ENCODE peak calls at places on chromosomes 16 and 17, in seven cellular contexts. One of them, this sample, is unnamed.

GRCh38 chr16:12917653-12918052 is 16.3 kb downstream of the SHISA9 start:
- DNase-seq in lower leg skin: no peak
- DNase-seq in uterus: no peak
- DNase-seq in tibial artery: no peak
- DNase-seq in neural progenitor cell: no peak
- DNase-seq in skeletal muscle cell: no peak
- DNase-seq in mesenchymal stem cell: no peak
- DNase-seq in this sample: no peak

GRCh38 chr17:68289473-68289872 is 1.5 kb downstream of the SLC16A6 start:
- DNase-seq in lower leg skin: no peak
- DNase-seq in uterus: no peak
- DNase-seq in tibial artery: no peak
- DNase-seq in neural progenitor cell: no peak
- DNase-seq in skeletal muscle cell: no peak
- DNase-seq in mesenchymal stem cell: peak; percentile 26
- DNase-seq in this sample: no peak

GRCh38 chr16:27769561-27770222 is 219.7 kb downstream of the KATNIP start:
- DNase-seq in lower leg skin: no peak
- DNase-seq in uterus: no peak
- DNase-seq in tibial artery: no peak
- DNase-seq in neural progenitor cell: no peak
- DNase-seq in skeletal muscle cell: no peak
- DNase-seq in mesenchymal stem cell: no peak
- DNase-seq in this sample: no peak

GRCh38 chr17:42191209-42191608 is 3.1 kb downstream of the GHDC start:
- DNase-seq in lower leg skin: no peak
- DNase-seq in uterus: no peak
- DNase-seq in tibial artery: no peak
- DNase-seq in neural progenitor cell: no peak
- DNase-seq in skeletal muscle cell: no peak
- DNase-seq in mesenchymal stem cell: no peak
- DNase-seq in this sample: no peak

GRCh38 chr17:83099086-83099540 is 19.7 kb downstream of the METRNL start:
- DNase-seq in lower leg skin: peak; percentile 24
- DNase-seq in uterus: no peak
- DNase-seq in tibial artery: no peak
- DNase-seq in neural progenitor cell: no peak
- DNase-seq in skeletal muscle cell: no peak
- DNase-seq in mesenchymal stem cell: no peak
- DNase-seq in this sample: no peak

GRCh38 chr17:59804910-59805381 is 87.8 kb downstream of the TUBD1 start:
- DNase-seq in lower leg skin: no peak
- DNase-seq in uterus: no peak
- DNase-seq in tibial artery: no peak
- DNase-seq in neural progenitor cell: no peak
- DNase-seq in skeletal muscle cell: no peak
- DNase-seq in mesenchymal stem cell: no peak
- DNase-seq in this sample: no peak

GRCh38 chr17:72457712-72458111 is 336.9 kb downstream of the SOX9 start:
- DNase-seq in lower leg skin: no peak
- DNase-seq in uterus: no peak
- DNase-seq in tibial artery: no peak
- DNase-seq in neural progenitor cell: no peak
- DNase-seq in skeletal muscle cell: no peak
- DNase-seq in mesenchymal stem cell: no peak
- DNase-seq in this sample: no peak

GRCh38 chr17:65359016-65359415 is 202.4 kb downstream of the AXIN2 start:
- DNase-seq in lower leg skin: no peak
- DNase-seq in uterus: no peak
- DNase-seq in tibial artery: no peak
- DNase-seq in neural progenitor cell: no peak
- DNase-seq in skeletal muscle cell: peak; percentile 56
- DNase-seq in mesenchymal stem cell: peak; percentile 81
- DNase-seq in this sample: peak; percentile 52

GRCh38 chr16:20904507-20905079 is 4.0 kb downstream of the LYRM1 start:
- DNase-seq in lower leg skin: no peak
- DNase-seq in uterus: no peak
- DNase-seq in tibial artery: no peak
- DNase-seq in neural progenitor cell: no peak
- DNase-seq in skeletal muscle cell: no peak
- DNase-seq in mesenchymal stem cell: peak; percentile 64
- DNase-seq in this sample: no peak

GRCh38 chr17:7235693-7236665 is 1.7 kb upstream of the DVL2 start:
- DNase-seq in lower leg skin: no peak
- DNase-seq in uterus: no peak
- DNase-seq in tibial artery: no peak
- DNase-seq in neural progenitor cell: no peak
- DNase-seq in skeletal muscle cell: no peak
- DNase-seq in mesenchymal stem cell: peak; percentile 65
- DNase-seq in this sample: no peak

GRCh38 chr16:57868913-57869520 is 66.7 kb upstream of the KIFC3 start:
- DNase-seq in lower leg skin: no peak
- DNase-seq in uterus: no peak
- DNase-seq in tibial artery: no peak
- DNase-seq in neural progenitor cell: no peak
- DNase-seq in skeletal muscle cell: no peak
- DNase-seq in mesenchymal stem cell: no peak
- DNase-seq in this sample: no peak

GRCh38 chr17:21031756-21032396 is 10.9 kb downstream of the USP22 start:
- DNase-seq in lower leg skin: no peak
- DNase-seq in uterus: no peak
- DNase-seq in tibial artery: no peak
- DNase-seq in neural progenitor cell: no peak
- DNase-seq in skeletal muscle cell: peak; percentile 17
- DNase-seq in mesenchymal stem cell: no peak
- DNase-seq in this sample: no peak

GRCh38 chr16:81694494-81695285 is 84.4 kb upstream of the PLCG2 start:
- DNase-seq in lower leg skin: no peak
- DNase-seq in uterus: no peak
- DNase-seq in tibial artery: no peak
- DNase-seq in neural progenitor cell: peak; percentile 74
- DNase-seq in skeletal muscle cell: peak; percentile 27
- DNase-seq in mesenchymal stem cell: no peak
- DNase-seq in this sample: no peak

GRCh38 chr16:81693047-81693446 is 86.0 kb upstream of the PLCG2 start:
- DNase-seq in lower leg skin: no peak
- DNase-seq in uterus: no peak
- DNase-seq in tibial artery: no peak
- DNase-seq in neural progenitor cell: peak; percentile 19
- DNase-seq in skeletal muscle cell: no peak
- DNase-seq in mesenchymal stem cell: no peak
- DNase-seq in this sample: no peak

GRCh38 chr16:81695431-81695890 is 83.6 kb upstream of the PLCG2 start:
- DNase-seq in lower leg skin: no peak
- DNase-seq in uterus: no peak
- DNase-seq in tibial artery: no peak
- DNase-seq in neural progenitor cell: no peak
- DNase-seq in skeletal muscle cell: no peak
- DNase-seq in mesenchymal stem cell: no peak
- DNase-seq in this sample: no peak

GRCh38 chr16:81692571-81692970 is 86.5 kb upstream of the PLCG2 start:
- DNase-seq in lower leg skin: no peak
- DNase-seq in uterus: no peak
- DNase-seq in tibial artery: no peak
- DNase-seq in neural progenitor cell: no peak
- DNase-seq in skeletal muscle cell: no peak
- DNase-seq in mesenchymal stem cell: no peak
- DNase-seq in this sample: no peak

GRCh38 chr16:81693467-81694303 is 85.4 kb upstream of the PLCG2 start:
- DNase-seq in lower leg skin: no peak
- DNase-seq in uterus: no peak
- DNase-seq in tibial artery: no peak
- DNase-seq in neural progenitor cell: no peak
- DNase-seq in skeletal muscle cell: no peak
- DNase-seq in mesenchymal stem cell: peak; percentile 42
- DNase-seq in this sample: no peak
- H3K4me3 ChIP-seq in lower leg skin: no peak overlapping the region
- H3K4me3 ChIP-seq in uterus: no peak overlapping the region
- H3K4me3 ChIP-seq in tibial artery: no peak overlapping the region
- H3K4me3 ChIP-seq in neural progenitor cell: no peak overlapping the region
- H3K4me3 ChIP-seq in skeletal muscle cell: no peak overlapping the region
- H3K4me3 ChIP-seq in mesenchymal stem cell: no peak overlapping the region
- H3K4me3 ChIP-seq in this sample: no peak overlapping the region

GRCh38 chr16:46763147-46763546 is 15.0 kb upstream of the MYLK3 start:
- DNase-seq in lower leg skin: no peak
- DNase-seq in uterus: no peak
- DNase-seq in tibial artery: no peak
- DNase-seq in neural progenitor cell: no peak
- DNase-seq in skeletal muscle cell: no peak
- DNase-seq in mesenchymal stem cell: no peak
- DNase-seq in this sample: no peak
- H3K4me3 ChIP-seq in lower leg skin: no peak overlapping the region
- H3K4me3 ChIP-seq in uterus: no peak overlapping the region
- H3K4me3 ChIP-seq in tibial artery: no peak overlapping the region
- H3K4me3 ChIP-seq in neural progenitor cell: no peak overlapping the region
- H3K4me3 ChIP-seq in skeletal muscle cell: no peak overlapping the region
- H3K4me3 ChIP-seq in mesenchymal stem cell: no peak overlapping the region
- H3K4me3 ChIP-seq in this sample: no peak overlapping the region

GRCh38 chr16:765971-766819 is 5.7 kb downstream of the MSLN start:
- DNase-seq in lower leg skin: no peak
- DNase-seq in uterus: no peak
- DNase-seq in tibial artery: no peak
- DNase-seq in neural progenitor cell: no peak
- DNase-seq in skeletal muscle cell: no peak
- DNase-seq in mesenchymal stem cell: no peak
- DNase-seq in this sample: no peak
- H3K4me3 ChIP-seq in lower leg skin: no peak overlapping the region
- H3K4me3 ChIP-seq in uterus: no peak overlapping the region
- H3K4me3 ChIP-seq in tibial artery: no peak overlapping the region
- H3K4me3 ChIP-seq in neural progenitor cell: no peak overlapping the region
- H3K4me3 ChIP-seq in skeletal muscle cell: no peak overlapping the region
- H3K4me3 ChIP-seq in mesenchymal stem cell: no peak overlapping the region
- H3K4me3 ChIP-seq in this sample: no peak overlapping the region

GRCh38 chr16:4914528-4915225 is 22.3 kb downstream of the PPL start:
- DNase-seq in lower leg skin: no peak
- DNase-seq in uterus: no peak
- DNase-seq in tibial artery: no peak
- DNase-seq in neural progenitor cell: no peak
- DNase-seq in skeletal muscle cell: no peak
- DNase-seq in mesenchymal stem cell: no peak
- DNase-seq in this sample: no peak

GRCh38 chr16:4913130-4913773 is 23.7 kb downstream of the PPL start:
- DNase-seq in lower leg skin: no peak
- DNase-seq in uterus: no peak
- DNase-seq in tibial artery: no peak
- DNase-seq in neural progenitor cell: peak; percentile 34
- DNase-seq in skeletal muscle cell: no peak
- DNase-seq in mesenchymal stem cell: no peak
- DNase-seq in this sample: no peak

GRCh38 chr16:4913774-4914525 is 23.0 kb downstream of the PPL start:
- DNase-seq in lower leg skin: no peak
- DNase-seq in uterus: no peak
- DNase-seq in tibial artery: no peak
- DNase-seq in neural progenitor cell: no peak
- DNase-seq in skeletal muscle cell: no peak
- DNase-seq in mesenchymal stem cell: no peak
- DNase-seq in this sample: no peak

GRCh38 chr16:4917117-4917516 is 19.8 kb downstream of the PPL start:
- DNase-seq in lower leg skin: no peak
- DNase-seq in uterus: no peak
- DNase-seq in tibial artery: no peak
- DNase-seq in neural progenitor cell: no peak
- DNase-seq in skeletal muscle cell: peak; percentile 18
- DNase-seq in mesenchymal stem cell: peak; percentile 24
- DNase-seq in this sample: no peak

DNA sequence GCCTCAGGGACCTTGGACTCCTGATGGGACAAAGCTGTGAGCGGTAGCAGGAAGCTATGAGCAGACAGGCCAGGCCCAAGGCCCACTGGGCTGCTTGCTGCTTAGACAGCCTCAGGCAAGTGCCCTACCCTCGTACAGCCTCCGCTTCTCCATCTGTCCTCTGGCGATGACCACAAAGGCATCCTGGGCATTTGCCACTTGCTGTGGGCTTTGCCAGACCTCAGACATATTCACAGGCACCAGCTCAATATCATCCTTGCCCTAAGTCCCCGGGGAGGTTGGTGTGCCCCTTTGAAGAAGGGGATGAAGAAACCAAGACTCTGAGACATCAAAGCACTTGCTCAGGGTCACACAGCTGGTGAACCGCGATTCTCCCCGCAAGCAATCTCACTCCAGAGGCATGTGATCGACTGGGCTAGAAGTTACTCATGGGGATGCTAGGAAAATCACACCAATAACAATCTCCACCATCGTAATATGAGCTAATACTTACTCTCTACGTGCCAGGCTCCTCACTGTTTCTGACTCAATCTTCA is 21.7 kb downstream of the PPL start:
- DNase-seq in lower leg skin: no peak
- DNase-seq in uterus: no peak
- DNase-seq in tibial artery: no peak
- DNase-seq in neural progenitor cell: no peak
- DNase-seq in skeletal muscle cell: peak; percentile 86
- DNase-seq in mesenchymal stem cell: peak; percentile 77
- DNase-seq in this sample: no peak
- H3K4me3 ChIP-seq in lower leg skin: no peak overlapping the region
- H3K4me3 ChIP-seq in uterus: no peak overlapping the region
- H3K4me3 ChIP-seq in tibial artery: no peak overlapping the region
- H3K4me3 ChIP-seq in neural progenitor cell: no peak overlapping the region
- H3K4me3 ChIP-seq in skeletal muscle cell: no peak overlapping the region
- H3K4me3 ChIP-seq in mesenchymal stem cell: no peak overlapping the region
- H3K4me3 ChIP-seq in this sample: no peak overlapping the region

GRCh38 chr17:39775075-39775474 is 37.3 kb downstream of the GRB7 start:
- DNase-seq in lower leg skin: no peak
- DNase-seq in uterus: no peak
- DNase-seq in tibial artery: no peak
- DNase-seq in neural progenitor cell: no peak
- DNase-seq in skeletal muscle cell: no peak
- DNase-seq in mesenchymal stem cell: no peak
- DNase-seq in this sample: no peak
- H3K4me3 ChIP-seq in lower leg skin: no peak overlapping the region
- H3K4me3 ChIP-seq in uterus: no peak overlapping the region
- H3K4me3 ChIP-seq in tibial artery: no peak overlapping the region
- H3K4me3 ChIP-seq in neural progenitor cell: no peak overlapping the region
- H3K4me3 ChIP-seq in skeletal muscle cell: no peak overlapping the region
- H3K4me3 ChIP-seq in mesenchymal stem cell: no peak overlapping the region
- H3K4me3 ChIP-seq in this sample: no peak overlapping the region

DNA sequence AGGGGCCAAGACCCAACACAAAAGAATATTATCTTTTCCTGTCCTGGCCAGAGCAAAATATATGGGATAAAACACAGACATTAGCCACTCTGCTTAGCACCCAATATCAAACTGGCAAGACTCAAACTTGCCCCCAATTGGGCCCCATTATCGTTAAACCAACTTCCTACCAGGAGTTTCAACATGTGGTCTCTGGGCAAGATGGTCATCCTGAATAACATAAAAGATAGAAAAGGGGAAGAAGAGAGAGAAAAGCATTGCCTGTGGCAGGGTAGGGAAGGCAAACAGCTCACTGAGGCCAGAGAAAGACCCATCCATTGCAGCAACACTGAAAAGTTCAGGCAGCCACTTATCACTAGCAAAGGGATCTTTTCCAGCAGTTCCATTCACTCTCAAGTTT is 502.1 kb downstream of the KIF2B start:
- DNase-seq in lower leg skin: no peak
- DNase-seq in uterus: no peak
- DNase-seq in tibial artery: no peak
- DNase-seq in neural progenitor cell: no peak
- DNase-seq in skeletal muscle cell: no peak
- DNase-seq in mesenchymal stem cell: no peak
- DNase-seq in this sample: no peak
- H3K4me3 ChIP-seq in lower leg skin: no peak overlapping the region
- H3K4me3 ChIP-seq in uterus: no peak overlapping the region
- H3K4me3 ChIP-seq in tibial artery: no peak overlapping the region
- H3K4me3 ChIP-seq in neural progenitor cell: no peak overlapping the region
- H3K4me3 ChIP-seq in skeletal muscle cell: no peak overlapping the region
- H3K4me3 ChIP-seq in mesenchymal stem cell: no peak overlapping the region
- H3K4me3 ChIP-seq in this sample: no peak overlapping the region